ENCODE peak calls at places on chromosomes 12 and 14, in seven cellular contexts. One of them, this sample, is unnamed.

GRCh38 chr14:96121660-96122395 is 82.7 kb downstream of the C14orf132 start:
- DNase-seq in pancreas: no peak
- DNase-seq in ascending aorta: no peak
- DNase-seq in esophagus squamous epithelium: no peak
- DNase-seq in psoas muscle: no peak
- DNase-seq in transverse colon: no peak
- DNase-seq in GM23248: peak; percentile 84
- DNase-seq in this sample: no peak

GRCh38 chr12:91778938-91779400 is 366.7 kb downstream of the BTG1 start:
- DNase-seq in pancreas: no peak
- DNase-seq in ascending aorta: peak; percentile 63
- DNase-seq in esophagus squamous epithelium: no peak
- DNase-seq in psoas muscle: no peak
- DNase-seq in transverse colon: peak; percentile 35
- DNase-seq in GM23248: peak; percentile 93
- DNase-seq in this sample: no peak

GRCh38 chr12:114692558-114693531 is 8.9 kb upstream of the TBX3 start:
- DNase-seq in pancreas: no peak
- DNase-seq in ascending aorta: no peak
- DNase-seq in esophagus squamous epithelium: no peak
- DNase-seq in psoas muscle: no peak
- DNase-seq in transverse colon: no peak
- DNase-seq in GM23248: peak; percentile 71
- DNase-seq in this sample: no peak

GRCh38 chr12:111435661-111436201 is 30.0 kb downstream of the SH2B3 start:
- DNase-seq in pancreas: no peak
- DNase-seq in ascending aorta: no peak
- DNase-seq in esophagus squamous epithelium: no peak
- DNase-seq in psoas muscle: no peak
- DNase-seq in transverse colon: no peak
- DNase-seq in GM23248: no peak
- DNase-seq in this sample: no peak

GRCh38 chr14:36820111-36820709 is 158.6 kb downstream of the PAX9 start:
- DNase-seq in pancreas: no peak
- DNase-seq in ascending aorta: no peak
- DNase-seq in esophagus squamous epithelium: no peak
- DNase-seq in psoas muscle: no peak
- DNase-seq in transverse colon: no peak
- DNase-seq in GM23248: peak; percentile 9
- DNase-seq in this sample: no peak

GRCh38 chr12:115857923-115858322 is 419.6 kb downstream of the MED13L start:
- DNase-seq in pancreas: no peak
- DNase-seq in ascending aorta: no peak
- DNase-seq in esophagus squamous epithelium: no peak
- DNase-seq in psoas muscle: peak; percentile 70
- DNase-seq in transverse colon: no peak
- DNase-seq in GM23248: no peak
- DNase-seq in this sample: no peak

GRCh38 chr14:33678012-33678411 is 272.9 kb downstream of the EGLN3 start:
- DNase-seq in pancreas: no peak
- DNase-seq in ascending aorta: no peak
- DNase-seq in esophagus squamous epithelium: no peak
- DNase-seq in psoas muscle: no peak
- DNase-seq in transverse colon: no peak
- DNase-seq in GM23248: no peak
- DNase-seq in this sample: no peak

GRCh38 chr14:53501361-53502320 is 348.5 kb upstream of the DDHD1 start:
- DNase-seq in pancreas: no peak
- DNase-seq in ascending aorta: no peak
- DNase-seq in esophagus squamous epithelium: no peak
- DNase-seq in psoas muscle: no peak
- DNase-seq in transverse colon: no peak
- DNase-seq in GM23248: peak; percentile 63
- DNase-seq in this sample: no peak

GRCh38 chr14:99231850-99232401 is 40.1 kb downstream of the BCL11B start:
- DNase-seq in pancreas: no peak
- DNase-seq in ascending aorta: no peak
- DNase-seq in esophagus squamous epithelium: no peak
- DNase-seq in psoas muscle: no peak
- DNase-seq in transverse colon: no peak
- DNase-seq in GM23248: no peak
- DNase-seq in this sample: no peak

GRCh38 chr12:1836854-1837411 is 16.6 kb downstream of the LRTM2 start:
- DNase-seq in pancreas: no peak
- DNase-seq in ascending aorta: no peak
- DNase-seq in esophagus squamous epithelium: no peak
- DNase-seq in psoas muscle: no peak
- DNase-seq in transverse colon: no peak
- DNase-seq in GM23248: no peak
- DNase-seq in this sample: peak; percentile 76

GRCh38 chr14:53613404-53614253 is 343.0 kb downstream of the BMP4 start:
- DNase-seq in pancreas: peak; percentile 72
- DNase-seq in ascending aorta: no peak
- DNase-seq in esophagus squamous epithelium: no peak
- DNase-seq in psoas muscle: no peak
- DNase-seq in transverse colon: peak; percentile 13
- DNase-seq in GM23248: no peak
- DNase-seq in this sample: no peak

GRCh38 chr14:64244279-64244678 is 49.9 kb downstream of the ESR2 start:
- DNase-seq in pancreas: no peak
- DNase-seq in ascending aorta: no peak
- DNase-seq in esophagus squamous epithelium: no peak
- DNase-seq in psoas muscle: no peak
- DNase-seq in transverse colon: no peak
- DNase-seq in GM23248: no peak
- DNase-seq in this sample: no peak

GRCh38 chr14:50062438-50063039 is 53.8 kb downstream of the VCPKMT start:
- DNase-seq in pancreas: peak; percentile 67
- DNase-seq in ascending aorta: peak; percentile 72
- DNase-seq in esophagus squamous epithelium: peak; percentile 33
- DNase-seq in psoas muscle: no peak
- DNase-seq in transverse colon: peak; percentile 64
- DNase-seq in GM23248: peak; percentile 60
- DNase-seq in this sample: no peak

GRCh38 chr12:108712925-108713203 is 18.5 kb downstream of the CORO1C start:
- DNase-seq in pancreas: no peak
- DNase-seq in ascending aorta: no peak
- DNase-seq in esophagus squamous epithelium: no peak
- DNase-seq in psoas muscle: no peak
- DNase-seq in transverse colon: no peak
- DNase-seq in GM23248: peak; percentile 25
- DNase-seq in this sample: no peak

GRCh38 chr14:73472182-73473114 is 14.1 kb upstream of the NUMB start:
- DNase-seq in pancreas: no peak
- DNase-seq in ascending aorta: peak; percentile 16
- DNase-seq in esophagus squamous epithelium: no peak
- DNase-seq in psoas muscle: no peak
- DNase-seq in transverse colon: no peak
- DNase-seq in GM23248: peak; percentile 83
- DNase-seq in this sample: no peak

GRCh38 chr14:86838363-86838762 is 1154.6 kb downstream of the GALC start:
- DNase-seq in pancreas: no peak
- DNase-seq in ascending aorta: no peak
- DNase-seq in esophagus squamous epithelium: no peak
- DNase-seq in psoas muscle: no peak
- DNase-seq in transverse colon: no peak
- DNase-seq in GM23248: peak; percentile 7
- DNase-seq in this sample: no peak

GRCh38 chr14:51610766-51611165 is 40.9 kb upstream of the FRMD6 start:
- DNase-seq in pancreas: no peak
- DNase-seq in ascending aorta: no peak
- DNase-seq in esophagus squamous epithelium: no peak
- DNase-seq in psoas muscle: no peak
- DNase-seq in transverse colon: no peak
- DNase-seq in GM23248: no peak
- DNase-seq in this sample: no peak

GRCh38 chr12:122834229-122834920 is 882 bp upstream of the HIP1R start:
- DNase-seq in pancreas: no peak
- DNase-seq in ascending aorta: peak; percentile 83
- DNase-seq in esophagus squamous epithelium: no peak
- DNase-seq in psoas muscle: no peak
- DNase-seq in transverse colon: peak; percentile 55
- DNase-seq in GM23248: peak; percentile 74
- DNase-seq in this sample: no peak

GRCh38 chr14:60658909-60659585 is 9.8 kb upstream of the SIX1 start:
- DNase-seq in pancreas: no peak
- DNase-seq in ascending aorta: no peak
- DNase-seq in esophagus squamous epithelium: no peak
- DNase-seq in psoas muscle: no peak
- DNase-seq in transverse colon: no peak
- DNase-seq in GM23248: no peak
- DNase-seq in this sample: no peak

GRCh38 chr12:71938728-71939385 is at the start of gene TPH2:
- DNase-seq in pancreas: peak; percentile 71
- DNase-seq in ascending aorta: no peak
- DNase-seq in esophagus squamous epithelium: no peak
- DNase-seq in psoas muscle: peak; percentile 57
- DNase-seq in transverse colon: peak; percentile 9
- DNase-seq in GM23248: peak; percentile 67
- DNase-seq in this sample: peak; percentile 51

GRCh38 chr12:80551897-80552296 is 107.9 kb downstream of the PTPRQ start:
- DNase-seq in pancreas: no peak
- DNase-seq in ascending aorta: no peak
- DNase-seq in esophagus squamous epithelium: no peak
- DNase-seq in psoas muscle: no peak
- DNase-seq in transverse colon: no peak
- DNase-seq in GM23248: peak; percentile 93
- DNase-seq in this sample: no peak

GRCh38 chr14:77979666-77980351 is 179.9 kb downstream of the ADCK1 start:
- DNase-seq in pancreas: no peak
- DNase-seq in ascending aorta: peak; percentile 30
- DNase-seq in esophagus squamous epithelium: no peak
- DNase-seq in psoas muscle: no peak
- DNase-seq in transverse colon: no peak
- DNase-seq in GM23248: no peak
- DNase-seq in this sample: peak; percentile 54

GRCh38 chr14:104399432-104400155 is 180.0 kb upstream of the C14orf180 start:
- DNase-seq in pancreas: no peak
- DNase-seq in ascending aorta: peak; percentile 44
- DNase-seq in esophagus squamous epithelium: no peak
- DNase-seq in psoas muscle: no peak
- DNase-seq in transverse colon: no peak
- DNase-seq in GM23248: no peak
- DNase-seq in this sample: no peak

GRCh38 chr12:48717252-48717695 is 767 bp upstream of the CCNT1 start:
- DNase-seq in pancreas: no peak
- DNase-seq in ascending aorta: no peak
- DNase-seq in esophagus squamous epithelium: no peak
- DNase-seq in psoas muscle: no peak
- DNase-seq in transverse colon: no peak
- DNase-seq in GM23248: peak; percentile 38
- DNase-seq in this sample: no peak

GRCh38 chr12:127024791-127025190 is 1242.2 kb upstream of the TMEM132C start:
- DNase-seq in pancreas: no peak
- DNase-seq in ascending aorta: no peak
- DNase-seq in esophagus squamous epithelium: no peak
- DNase-seq in psoas muscle: no peak
- DNase-seq in transverse colon: no peak
- DNase-seq in GM23248: no peak
- DNase-seq in this sample: no peak

GRCh38 chr14:74257078-74257987 is 18.1 kb downstream of the VSX2 start:
- DNase-seq in pancreas: peak; percentile 44
- DNase-seq in ascending aorta: no peak
- DNase-seq in esophagus squamous epithelium: no peak
- DNase-seq in psoas muscle: peak; percentile 72
- DNase-seq in transverse colon: peak; percentile 43
- DNase-seq in GM23248: peak; percentile 66
- DNase-seq in this sample: no peak

GRCh38 chr14:69413483-69413882 is 15.0 kb downstream of the SLC39A9 start:
- DNase-seq in pancreas: no peak
- DNase-seq in ascending aorta: no peak
- DNase-seq in esophagus squamous epithelium: no peak
- DNase-seq in psoas muscle: no peak
- DNase-seq in transverse colon: no peak
- DNase-seq in GM23248: no peak
- DNase-seq in this sample: no peak

GRCh38 chr14:52068741-52069616 is at the start of gene NID2:
- DNase-seq in pancreas: peak; percentile 78
- DNase-seq in ascending aorta: peak; percentile 90
- DNase-seq in esophagus squamous epithelium: no peak
- DNase-seq in psoas muscle: peak; percentile 90
- DNase-seq in transverse colon: peak; percentile 82
- DNase-seq in GM23248: peak; percentile 97
- DNase-seq in this sample: peak; percentile 61

GRCh38 chr12:52651726-52652261 is at the start of gene KRT2:
- DNase-seq in pancreas: no peak
- DNase-seq in ascending aorta: peak; percentile 35
- DNase-seq in esophagus squamous epithelium: no peak
- DNase-seq in psoas muscle: no peak
- DNase-seq in transverse colon: no peak
- DNase-seq in GM23248: no peak
- DNase-seq in this sample: no peak
- H3K4me3 ChIP-seq in pancreas: no peak within 1 kb of the TSS
- H3K4me3 ChIP-seq in ascending aorta: no peak within 1 kb of the TSS
- H3K4me3 ChIP-seq in esophagus squamous epithelium: no peak within 1 kb of the TSS
- H3K4me3 ChIP-seq in psoas muscle: no peak within 1 kb of the TSS
- H3K4me3 ChIP-seq in transverse colon: no peak within 1 kb of the TSS
- H3K4me3 ChIP-seq in GM23248: no peak within 1 kb of the TSS
- H3K4me3 ChIP-seq in this sample: no peak within 1 kb of the TSS

GRCh38 chr12:103569278-103569677 is 17.8 kb upstream of the STAB2 start:
- DNase-seq in pancreas: no peak
- DNase-seq in ascending aorta: no peak
- DNase-seq in esophagus squamous epithelium: no peak
- DNase-seq in psoas muscle: no peak
- DNase-seq in transverse colon: no peak
- DNase-seq in GM23248: no peak
- DNase-seq in this sample: no peak
- H3K27me3 ChIP-seq in pancreas: peaks cover 8% of the 10 kb centered on the region
- H3K27me3 ChIP-seq in ascending aorta: no peaks in the 10 kb centered on the region
- H3K27me3 ChIP-seq in esophagus squamous epithelium: no peaks in the 10 kb centered on the region
- H3K27me3 ChIP-seq in psoas muscle: no peaks in the 10 kb centered on the region
- H3K27me3 ChIP-seq in transverse colon: peaks cover 25% of the 10 kb centered on the region
- H3K27me3 ChIP-seq in GM23248: peaks cover 33% of the 10 kb centered on the region
- H3K27me3 ChIP-seq in this sample: no peaks in the 10 kb centered on the region

GRCh38 chr12:50088577-50089335 is 3.6 kb downstream of the SMARCD1 start:
- DNase-seq in pancreas: peak; percentile 58
- DNase-seq in ascending aorta: no peak
- DNase-seq in esophagus squamous epithelium: no peak
- DNase-seq in psoas muscle: no peak
- DNase-seq in transverse colon: peak; percentile 70
- DNase-seq in GM23248: peak; percentile 69
- DNase-seq in this sample: peak; percentile 61
- H3K27ac ChIP-seq in pancreas: no peak overlapping the region
- H3K27ac ChIP-seq in ascending aorta: peak overlapping the region; percentile 42
- H3K27ac ChIP-seq in esophagus squamous epithelium: peak overlapping the region; percentile 25
- H3K27ac ChIP-seq in psoas muscle: no peak overlapping the region
- H3K27ac ChIP-seq in transverse colon: no peak overlapping the region
- H3K27ac ChIP-seq in GM23248: peak overlapping the region; percentile 82
- H3K27ac ChIP-seq in this sample: no peak overlapping the region

DNA sequence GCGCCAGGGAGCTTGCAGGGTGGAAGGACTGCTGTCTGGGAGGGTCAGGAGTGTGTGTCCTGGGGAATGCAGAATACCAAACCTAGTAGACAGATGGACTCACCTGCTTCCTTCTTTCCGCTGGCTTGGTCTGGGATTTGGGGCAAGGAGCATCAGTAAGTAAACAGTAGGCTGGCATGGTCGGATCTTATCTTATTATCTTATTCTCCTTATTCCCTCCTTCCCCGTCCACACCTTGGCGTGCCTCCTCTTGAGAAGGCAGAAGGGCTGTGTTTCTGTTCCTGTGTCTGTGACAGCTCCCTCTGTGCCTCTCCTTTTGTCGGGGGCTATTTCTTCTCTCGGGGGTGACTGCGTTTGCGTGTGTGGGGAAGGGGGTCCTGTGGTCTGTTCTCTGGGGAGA is 4.1 kb downstream of the KRT86 start:
- DNase-seq in pancreas: no peak
- DNase-seq in ascending aorta: no peak
- DNase-seq in esophagus squamous epithelium: no peak
- DNase-seq in psoas muscle: no peak
- DNase-seq in transverse colon: no peak
- DNase-seq in GM23248: no peak
- DNase-seq in this sample: no peak
- H3K4me3 ChIP-seq in pancreas: no peak overlapping the region
- H3K4me3 ChIP-seq in ascending aorta: peak overlapping the region; percentile 48
- H3K4me3 ChIP-seq in esophagus squamous epithelium: peak overlapping the region; percentile 27
- H3K4me3 ChIP-seq in psoas muscle: no peak overlapping the region
- H3K4me3 ChIP-seq in transverse colon: no peak overlapping the region
- H3K4me3 ChIP-seq in GM23248: peak overlapping the region; percentile 63
- H3K4me3 ChIP-seq in this sample: no peak overlapping the region